ENCODE peak calls at places on chromosome 21, in six cellular contexts. Y is stimulated activated CD8-positive, alpha-beta memory T cell treated with anti-CD3 and anti-CD28 coated beads, Interleukin-7, amount 100 ng/mL, for 24 hours; R is activated CD4-positive, CD25-positive, alpha-beta regulatory T cell; L is HT1080; B is CD4-positive, alpha-beta memory T cell; W is NB4. G is an unnamed sample.

GRCh38 chr21:45418301-45419071 is 13.5 kb downstream of the COL18A1 start:
- DNase-seq in Y (no peak), R (no peak), L (no peak), B (no peak), W (no peak), G (no peak)

GRCh38 chr21:27269646-27270045 is 302.8 kb upstream of the ADAMTS5 start:
- DNase-seq in Y (no peak), R (no peak), L (peak), B (no peak), W (peak), G (no peak)

GRCh38 chr21:24023402-24023801 is 1583.9 kb downstream of the MRPL39 start:
- DNase-seq in Y (no peak), R (no peak), L (peak), B (no peak), W (no peak), G (no peak)

GRCh38 chr21:41821081-41821755 is 54.4 kb upstream of the RIPK4 start:
- DNase-seq in Y (no peak), R (no peak), L (no peak), B (no peak), W (no peak), G (no peak)

GRCh38 chr21:45889961-45890360 is 91.6 kb upstream of the COL6A1 start:
- DNase-seq in Y (no peak), R (no peak), L (no peak), B (no peak), W (no peak), G (no peak)

GRCh38 chr21:29218749-29219148 is 80.0 kb upstream of the BACH1 start:
- DNase-seq in Y (no peak), R (no peak), L (no peak), B (no peak), W (no peak), G (no peak)

GRCh38 chr21:31283025-31283424 is 61.0 kb downstream of the TIAM1 start:
- DNase-seq in Y (no peak), R (no peak), L (no peak), B (peak), W (no peak), G (no peak)

GRCh38 chr21:27060190-27060589 is 93.3 kb upstream of the ADAMTS5 start:
- DNase-seq in Y (no peak), R (no peak), L (no peak), B (no peak), W (no peak), G (no peak)

GRCh38 chr21:41369915-41370839 is 8.3 kb downstream of the MX2 start:
- DNase-seq in Y (peak), R (no peak), L (no peak), B (peak), W (peak), G (no peak)

GRCh38 chr21:41768371-41769042 is 1.7 kb upstream of the RIPK4 start:
- DNase-seq in Y (no peak), R (no peak), L (peak), B (peak), W (peak), G (no peak)

GRCh38 chr21:16302851-16303282 is 573.1 kb downstream of the USP25 start:
- DNase-seq in Y (no peak), R (no peak), L (no peak), B (no peak), W (no peak), G (peak)

GRCh38 chr21:38439957-38440356 is 58.3 kb downstream of the ERG start:
- DNase-seq in Y (no peak), R (no peak), L (no peak), B (no peak), W (peak), G (no peak)

GRCh38 chr21:31288191-31288590 is 55.9 kb downstream of the TIAM1 start:
- DNase-seq in Y (no peak), R (no peak), L (no peak), B (no peak), W (no peak), G (no peak)

GRCh38 chr21:28375708-28376385 is 616.8 kb downstream of the LTN1 start:
- DNase-seq in Y (no peak), R (no peak), L (no peak), B (no peak), W (no peak), G (no peak)

GRCh38 chr21:27802816-27803475 is 836.1 kb upstream of the ADAMTS5 start:
- DNase-seq in Y (no peak), R (no peak), L (peak), B (peak), W (peak), G (no peak)

GRCh38 chr21:18147678-18148077 is 97.0 kb upstream of the CHODL start:
- DNase-seq in Y (no peak), R (no peak), L (peak), B (no peak), W (no peak), G (no peak)

GRCh38 chr21:24367936-24368335 is 1239.3 kb downstream of the MRPL39 start:
- DNase-seq in Y (no peak), R (no peak), L (peak), B (no peak), W (no peak), G (no peak)

GRCh38 chr21:41429925-41430491 is 4.0 kb downstream of the MX1 start:
- DNase-seq in Y (no peak), R (no peak), L (no peak), B (no peak), W (no peak), G (peak)

GRCh38 chr21:42923553-42924432 is 1.6 kb downstream of the ERVH48-1 start:
- DNase-seq in Y (peak), R (peak), L (peak), B (peak), W (peak), G (peak)

GRCh38 chr21:36694041-36694515 is 4.8 kb upstream of the SIM2 start:
- DNase-seq in Y (no peak), R (no peak), L (no peak), B (no peak), W (no peak), G (no peak)

GRCh38 chr21:33848252-33848953 is 67.2 kb downstream of the ATP5PO start:
- DNase-seq in Y (no peak), R (no peak), L (no peak), B (no peak), W (no peak), G (no peak)

G was measured in right atrium auricular region.